ENCODE peak calls at places on chromosomes 7 and 10, in nine cellular contexts. X is MV-4-11; I is naive B cell; Z is NCI-H460; E is astrocyte of the spinal cord; U is stimulated activated CD4-positive, alpha-beta T cell treated with anti-CD3 and anti-CD28 coated beads, Interleukin-4, amount 100 ng/mL, for 4 hours; O is fibroblast of pulmonary artery; Q is RCC 7860; J is LoVo. Y is an unnamed sample.

GRCh38 chr10:46547881-46548780 is 8.3 kb downstream of the GPRIN2 start:
- DNase-seq in X (no peak), I (no peak), Z (no peak), E (no peak), U (no peak), O (no peak), Q (peak; percentile 100), J (no peak), Y (no peak)

GRCh38 chr10:7410306-7410799 is 481 bp downstream of the SFMBT2 start:
- DNase-seq in X (no peak), I (peak; percentile 27), Z (no peak), E (no peak), U (peak; percentile 35), O (peak; percentile 17), Q (no peak), J (no peak), Y (peak; percentile 11)

GRCh38 chr10:118792501-118792900 is 37.7 kb upstream of the CACUL1 start:
- DNase-seq in X (peak; percentile 96), I (no peak), Z (no peak), E (peak; percentile 21), U (no peak), O (peak; percentile 9), Q (no peak), J (no peak), Y (no peak)

GRCh38 chr7:93958651-93959050 is 37.1 kb downstream of the GNG11 start:
- DNase-seq in X (no peak), I (no peak), Z (no peak), E (no peak), U (no peak), O (no peak), Q (no peak), J (no peak), Y (peak; percentile 66)

GRCh38 chr7:131336956-131337355 is 9.3 kb downstream of the MKLN1 start:
- DNase-seq in X (peak; percentile 10), I (no peak), Z (no peak), E (peak; percentile 33), U (no peak), O (peak; percentile 37), Q (peak; percentile 31), J (no peak), Y (no peak)

GRCh38 chr10:117374506-117375359 is 507 bp downstream of the PDZD8 start:
- DNase-seq in X (peak; percentile 38), I (no peak), Z (no peak), E (peak; percentile 44), U (peak; percentile 20), O (peak; percentile 53), Q (peak; percentile 42), J (no peak), Y (peak; percentile 67)

GRCh38 chr7:121020652-121021051 is 32.1 kb downstream of the CPED1 start:
- DNase-seq in X (peak; percentile 79), I (no peak), Z (peak; percentile 65), E (peak; percentile 79), U (no peak), O (peak; percentile 89), Q (no peak), J (no peak), Y (peak; percentile 80)

GRCh38 chr10:69685802-69686585 is 55.9 kb downstream of the FAM241B start:
- DNase-seq in X (no peak), I (no peak), Z (no peak), E (peak; percentile 8), U (no peak), O (peak; percentile 30), Q (peak; percentile 87), J (no peak), Y (peak; percentile 8)

GRCh38 chr10:101071266-101071884 is 9.6 kb downstream of the KAZALD1 start:
- DNase-seq in X (peak; percentile 100), I (peak; percentile 54), Z (no peak), E (no peak), U (peak; percentile 12), O (peak; percentile 29), Q (no peak), J (no peak), Y (no peak)

GRCh38 chr10:9547921-9548904 is 1469.5 kb upstream of the CELF2 start:
- DNase-seq in X (no peak), I (no peak), Z (no peak), E (no peak), U (no peak), O (no peak), Q (no peak), J (no peak), Y (no peak)

GRCh38 chr10:57992321-57993077 is 275.2 kb downstream of the IPMK start:
- DNase-seq in X (no peak), I (no peak), Z (no peak), E (peak; percentile 37), U (no peak), O (peak; percentile 22), Q (peak; percentile 33), J (no peak), Y (no peak)

GRCh38 chr7:7996568-7996967 is 28.0 kb downstream of the GLCCI1 start:
- DNase-seq in X (no peak), I (no peak), Z (no peak), E (peak; percentile 52), U (no peak), O (no peak), Q (no peak), J (peak; percentile 14), Y (no peak)

GRCh38 chr7:11177793-11178192 is 204.1 kb downstream of the PHF14 start:
- DNase-seq in X (no peak), I (no peak), Z (no peak), E (peak; percentile 46), U (no peak), O (no peak), Q (no peak), J (no peak), Y (no peak)

GRCh38 chr10:133457100-133457841 is 3.5 kb downstream of the SCART1 start:
- DNase-seq in X (no peak), I (no peak), Z (no peak), E (no peak), U (no peak), O (no peak), Q (no peak), J (no peak), Y (no peak)

GRCh38 chr10:119020627-119020946 is 8.9 kb upstream of the NANOS1 start:
- DNase-seq in X (no peak), I (no peak), Z (no peak), E (no peak), U (no peak), O (no peak), Q (no peak), J (no peak), Y (no peak)

GRCh38 chr10:78688221-78688944 is 380.4 kb upstream of the ZMIZ1 start:
- DNase-seq in X (no peak), I (no peak), Z (no peak), E (no peak), U (no peak), O (no peak), Q (no peak), J (no peak), Y (no peak)

GRCh38 chr7:2808891-2809660 is 35.0 kb downstream of the GNA12 start:
- DNase-seq in X (peak; percentile 75), I (peak; percentile 55), Z (no peak), E (no peak), U (no peak), O (no peak), Q (no peak), J (no peak), Y (no peak)

GRCh38 chr7:17559388-17559787 is 260.9 kb downstream of the AHR start:
- DNase-seq in X (no peak), I (no peak), Z (no peak), E (no peak), U (no peak), O (no peak), Q (peak; percentile 58), J (peak; percentile 59), Y (no peak)

GRCh38 chr10:102670871-102671434 is 26.7 kb downstream of the TRIM8 start:
- DNase-seq in X (no peak), I (no peak), Z (no peak), E (no peak), U (no peak), O (no peak), Q (no peak), J (no peak), Y (no peak)

GRCh38 chr7:3984456-3984855 is 683.4 kb downstream of the SDK1 start:
- DNase-seq in X (no peak), I (no peak), Z (no peak), E (no peak), U (no peak), O (no peak), Q (no peak), J (no peak), Y (no peak)

GRCh38 chr10:94292448-94293118 is 70.2 kb downstream of the NOC3L start:
- DNase-seq in X (peak; percentile 54), I (no peak), Z (no peak), E (peak; percentile 74), U (no peak), O (peak; percentile 78), Q (no peak), J (no peak), Y (peak; percentile 70)

GRCh38 chr10:81847675-81848074 is 27.3 kb upstream of the NRG3 start:
- DNase-seq in X (no peak), I (no peak), Z (no peak), E (no peak), U (no peak), O (no peak), Q (no peak), J (no peak), Y (no peak)

GRCh38 chr7:125355899-125356298 is 426.3 kb upstream of the POT1 start:
- DNase-seq in X (peak; percentile 92), I (no peak), Z (no peak), E (peak; percentile 89), U (no peak), O (peak; percentile 5), Q (peak; percentile 43), J (no peak), Y (peak; percentile 96)

GRCh38 chr10:124106241-124106905 is 13.0 kb upstream of the CHST15 start:
- DNase-seq in X (no peak), I (peak; percentile 51), Z (peak; percentile 60), E (peak; percentile 88), U (no peak), O (peak; percentile 90), Q (peak; percentile 53), J (peak; percentile 32), Y (peak; percentile 71)

GRCh38 chr7:47198159-47198558 is 383.8 kb downstream of the TNS3 start:
- DNase-seq in X (no peak), I (no peak), Z (no peak), E (no peak), U (no peak), O (no peak), Q (no peak), J (no peak), Y (no peak)

GRCh38 chr7:28151965-28152364 is 28.6 kb downstream of the JAZF1 start:
- DNase-seq in X (no peak), I (peak; percentile 52), Z (no peak), E (peak; percentile 66), U (no peak), O (peak; percentile 79), Q (no peak), J (no peak), Y (peak; percentile 71)

GRCh38 chr7:5780801-5781496 is 514 bp downstream of the RNF216 start:
- DNase-seq in X (no peak), I (no peak), Z (no peak), E (peak; percentile 33), U (peak; percentile 28), O (peak; percentile 30), Q (no peak), J (no peak), Y (peak; percentile 34)

GRCh38 chr7:17095951-17096350 is 202.5 kb upstream of the AHR start:
- DNase-seq in X (no peak), I (no peak), Z (no peak), E (no peak), U (no peak), O (no peak), Q (no peak), J (no peak), Y (no peak)

GRCh38 chr7:26192485-26193087 is 8.0 kb downstream of the HNRNPA2B1 start:
- DNase-seq in X (peak; percentile 45), I (peak; percentile 52), Z (no peak), E (no peak), U (no peak), O (no peak), Q (no peak), J (no peak), Y (no peak)

GRCh38 chr7:41010418-41010817 is 692.5 kb downstream of the INHBA start:
- DNase-seq in X (peak; percentile 67), I (no peak), Z (no peak), E (no peak), U (no peak), O (no peak), Q (no peak), J (no peak), Y (peak; percentile 14)

GRCh38 chr7:157009170-157009777 is 1.2 kb downstream of the MNX1 start:
- DNase-seq in X (no peak), I (no peak), Z (no peak), E (no peak), U (no peak), O (no peak), Q (no peak), J (peak; percentile 79), Y (no peak)